ENCODE peak calls at places on chromosomes 3 and 15, in four cellular contexts. One of them, this sample, is unnamed.

GRCh38 chr3:36730965-36731364 is 33.4 kb downstream of the DCLK3 start:
- DNase-seq in PC-9: no peak
- DNase-seq in H1: no peak
- DNase-seq in fibroblast of lung: no peak
- DNase-seq in this sample: no peak

GRCh38 chr15:64774556-64775523 is 549 bp downstream of the RBPMS2 start:
- DNase-seq in PC-9: peak
- DNase-seq in H1: no peak
- DNase-seq in fibroblast of lung: peak
- DNase-seq in this sample: no peak

GRCh38 chr3:33437556-33438283 is 2.5 kb downstream of the UBP1 start:
- DNase-seq in PC-9: no peak
- DNase-seq in H1: no peak
- DNase-seq in fibroblast of lung: peak
- DNase-seq in this sample: no peak

GRCh38 chr3:146130881-146131371 is 30.1 kb downstream of the PLOD2 start:
- DNase-seq in PC-9: no peak
- DNase-seq in H1: no peak
- DNase-seq in fibroblast of lung: peak
- DNase-seq in this sample: no peak

GRCh38 chr15:86879250-86880229 is 799.9 kb downstream of the AGBL1 start:
- DNase-seq in PC-9: no peak
- DNase-seq in H1: no peak
- DNase-seq in fibroblast of lung: peak
- DNase-seq in this sample: no peak

GRCh38 chr3:113167929-113168771 is 43.2 kb upstream of the BOC start:
- DNase-seq in PC-9: no peak
- DNase-seq in H1: no peak
- DNase-seq in fibroblast of lung: no peak
- DNase-seq in this sample: no peak

GRCh38 chr15:75606711-75607684 is 18.5 kb downstream of the SNUPN start:
- DNase-seq in PC-9: no peak
- DNase-seq in H1: no peak
- DNase-seq in fibroblast of lung: peak
- DNase-seq in this sample: no peak

GRCh38 chr15:78838480-78838879 is 27.2 kb upstream of the ADAMTS7 start:
- DNase-seq in PC-9: no peak
- DNase-seq in H1: no peak
- DNase-seq in fibroblast of lung: no peak
- DNase-seq in this sample: no peak

GRCh38 chr3:58200846-58201355 is 9.9 kb downstream of the DNASE1L3 start:
- DNase-seq in PC-9: no peak
- DNase-seq in H1: no peak
- DNase-seq in fibroblast of lung: no peak
- DNase-seq in this sample: no peak

GRCh38 chr3:4986611-4987373 is 7.6 kb downstream of the BHLHE40 start:
- DNase-seq in PC-9: peak
- DNase-seq in H1: peak
- DNase-seq in fibroblast of lung: peak
- DNase-seq in this sample: peak

GRCh38 chr15:58401991-58402649 is 29.7 kb upstream of the LIPC start:
- DNase-seq in PC-9: no peak
- DNase-seq in H1: no peak
- DNase-seq in fibroblast of lung: no peak
- DNase-seq in this sample: no peak

GRCh38 chr3:196140224-196140623 is 58.3 kb upstream of the TFRC start:
- DNase-seq in PC-9: no peak
- DNase-seq in H1: no peak
- DNase-seq in fibroblast of lung: no peak
- DNase-seq in this sample: no peak

DNA sequence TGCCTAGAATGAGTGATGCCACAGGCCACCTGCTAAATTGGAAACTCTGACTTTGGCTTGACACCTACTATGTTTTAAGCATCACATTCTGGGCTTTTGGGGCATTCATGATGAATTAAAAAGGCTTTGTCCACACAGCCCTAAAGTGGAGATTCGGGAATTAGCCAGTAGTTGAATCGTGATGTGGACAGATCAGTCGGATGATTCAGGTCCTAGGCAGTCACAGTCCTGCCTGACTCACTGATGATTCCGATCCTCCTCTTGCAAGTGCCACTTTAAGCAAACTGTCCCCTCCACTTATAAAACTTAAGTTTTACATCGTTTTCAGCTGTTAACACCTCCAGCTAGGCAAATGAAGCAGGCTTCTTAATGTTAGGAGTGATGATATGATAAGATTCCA is 75.3 kb downstream of the SYNPR start:
- DNase-seq in PC-9: no peak
- DNase-seq in H1: no peak
- DNase-seq in fibroblast of lung: peak
- DNase-seq in this sample: no peak
- H2AFZ ChIP-seq in PC-9: no peak
- H2AFZ ChIP-seq in H1: no peak
- H2AFZ ChIP-seq in fibroblast of lung: no peak
- H2AFZ ChIP-seq in this sample: no peak

DNA sequence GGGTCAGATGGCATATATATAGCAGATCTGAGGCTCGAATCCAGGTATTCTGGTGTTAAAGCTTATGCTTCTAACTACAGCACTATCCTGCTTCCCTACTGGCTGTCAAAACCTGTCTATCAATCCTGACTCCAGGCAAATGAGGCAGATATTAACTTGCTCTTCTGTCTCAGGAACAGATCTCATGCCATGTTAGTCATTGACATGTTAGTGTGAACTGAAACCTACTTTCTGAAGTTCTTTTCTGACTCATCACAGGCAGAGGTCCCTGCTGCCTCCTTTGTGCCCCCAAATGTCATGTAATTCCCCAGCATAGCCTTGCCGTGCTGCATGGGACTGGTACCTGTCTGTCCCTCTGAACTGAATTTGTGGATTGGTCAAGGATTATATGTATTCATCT is 125.0 kb upstream of the SMAD3 start:
- DNase-seq in PC-9: no peak
- DNase-seq in H1: no peak
- DNase-seq in fibroblast of lung: no peak
- DNase-seq in this sample: no peak
- H2AFZ ChIP-seq in PC-9: no peak
- H2AFZ ChIP-seq in H1: no peak
- H2AFZ ChIP-seq in fibroblast of lung: no peak
- H2AFZ ChIP-seq in this sample: no peak

GRCh38 chr3:44883213-44883955 is 9.0 kb downstream of the TGM4 start:
- DNase-seq in PC-9: no peak
- DNase-seq in H1: no peak
- DNase-seq in fibroblast of lung: no peak
- DNase-seq in this sample: no peak
- H2AFZ ChIP-seq in PC-9: no peak
- H2AFZ ChIP-seq in H1: no peak
- H2AFZ ChIP-seq in fibroblast of lung: no peak
- H2AFZ ChIP-seq in this sample: no peak

GRCh38 chr3:172007065-172007370 is 32.4 kb upstream of the FNDC3B start:
- DNase-seq in PC-9: no peak
- DNase-seq in H1: no peak
- DNase-seq in fibroblast of lung: no peak
- DNase-seq in this sample: no peak
- H2AFZ ChIP-seq in PC-9: no peak
- H2AFZ ChIP-seq in H1: no peak
- H2AFZ ChIP-seq in fibroblast of lung: no peak
- H2AFZ ChIP-seq in this sample: no peak

GRCh38 chr15:56732135-56732880 is 1.0 kb downstream of the ZNF280D start:
- DNase-seq in PC-9: peak
- DNase-seq in H1: no peak
- DNase-seq in fibroblast of lung: peak
- DNase-seq in this sample: no peak

GRCh38 chr15:56733131-56734012 is at the start of gene ZNF280D:
- DNase-seq in PC-9: peak
- DNase-seq in H1: no peak
- DNase-seq in fibroblast of lung: peak
- DNase-seq in this sample: no peak

GRCh38 chr15:56731571-56731970 is 1.7 kb downstream of the ZNF280D start:
- DNase-seq in PC-9: no peak
- DNase-seq in H1: no peak
- DNase-seq in fibroblast of lung: no peak
- DNase-seq in this sample: no peak

GRCh38 chr15:56734013-56734625 is 810 bp upstream of the ZNF280D start:
- DNase-seq in PC-9: peak
- DNase-seq in H1: no peak
- DNase-seq in fibroblast of lung: no peak
- DNase-seq in this sample: no peak

GRCh38 chr15:56732881-56733130 is 503 bp downstream of the ZNF280D start:
- DNase-seq in PC-9: no peak
- DNase-seq in H1: no peak
- DNase-seq in fibroblast of lung: no peak
- DNase-seq in this sample: no peak
- H2AFZ ChIP-seq in PC-9: peak
- H2AFZ ChIP-seq in H1: peak
- H2AFZ ChIP-seq in fibroblast of lung: peak
- H2AFZ ChIP-seq in this sample: no peak